ENCODE peak calls at places on chromosomes 7 and 10, in six cellular contexts. C is activated CD4-positive, CD25-positive, alpha-beta regulatory T cell; K is HCEC 1CT; U is germinal center; F is esophagus squamous epithelium; L is mucosa of descending colon. M is an unnamed sample.

GRCh38 chr7:121394709-121395140 is 1.4 kb downstream of the FAM3C start:
- DNase-seq in C (no peak), K (no peak), U (no peak), F (no peak), L (no peak), M (no peak)

GRCh38 chr10:78336402-78336791 is 302.7 kb downstream of the RPS24 start:
- DNase-seq in C (no peak), K (peak), U (no peak), F (no peak), L (no peak), M (no peak)

GRCh38 chr10:52226448-52226847 is 87.6 kb upstream of the DKK1 start:
- DNase-seq in C (no peak), K (peak), U (no peak), F (no peak), L (no peak), M (no peak)

GRCh38 chr10:35735412-35735811 is 93.3 kb upstream of the FZD8 start:
- DNase-seq in C (no peak), K (peak), U (no peak), F (no peak), L (no peak), M (no peak)

GRCh38 chr7:3943265-3943664 is 642.2 kb downstream of the SDK1 start:
- DNase-seq in C (no peak), K (no peak), U (no peak), F (no peak), L (no peak), M (no peak)

GRCh38 chr7:87574630-87575029 is 26.1 kb downstream of the ABCB1 start:
- DNase-seq in C (no peak), K (peak), U (no peak), F (no peak), L (no peak), M (peak)

GRCh38 chr7:44634839-44635591 is 28.6 kb downstream of the OGDH start:
- DNase-seq in C (no peak), K (no peak), U (no peak), F (no peak), L (peak), M (no peak)

GRCh38 chr7:39560398-39560797 is 5.8 kb upstream of the YAE1 start:
- DNase-seq in C (no peak), K (no peak), U (no peak), F (no peak), L (no peak), M (no peak)

GRCh38 chr7:104973909-104974415 is 40.0 kb upstream of the KMT2E start:
- DNase-seq in C (no peak), K (peak), U (no peak), F (no peak), L (no peak), M (no peak)

GRCh38 chr10:32156031-32156495 is 99.8 kb upstream of the KIF5B start:
- DNase-seq in C (no peak), K (no peak), U (no peak), F (no peak), L (no peak), M (no peak)

GRCh38 chr10:23408330-23408976 is 30.4 kb upstream of the OTUD1 start:
- DNase-seq in C (no peak), K (peak), U (no peak), F (no peak), L (no peak), M (no peak)

GRCh38 chr10:667602-668143 is 21.8 kb downstream of the DIP2C start:
- DNase-seq in C (no peak), K (no peak), U (no peak), F (no peak), L (no peak), M (no peak)

GRCh38 chr10:78215645-78216044 is 182.0 kb downstream of the RPS24 start:
- DNase-seq in C (no peak), K (peak), U (no peak), F (no peak), L (peak), M (no peak)

GRCh38 chr7:45039106-45039505 is 39.1 kb downstream of the CCM2 start:
- DNase-seq in C (no peak), K (no peak), U (no peak), F (no peak), L (no peak), M (no peak)

GRCh38 chr7:50661345-50662058 is 96.3 kb upstream of the DDC start:
- DNase-seq in C (no peak), K (no peak), U (no peak), F (no peak), L (no peak), M (no peak)

GRCh38 chr7:27427416-27427815 is 184.8 kb downstream of the EVX1 start:
- DNase-seq in C (no peak), K (no peak), U (no peak), F (no peak), L (no peak), M (no peak)

GRCh38 chr7:68321076-68321639 is 1277.1 kb upstream of the AUTS2 start:
- DNase-seq in C (no peak), K (no peak), U (no peak), F (no peak), L (no peak), M (no peak)

M was measured in GM10248.